ENCODE peak calls at places on chromosomes 4 and X, in eight cellular contexts. S, V, K, W, D, O, Y and C are unnamed samples.

GRCh38 chr4:24416293-24416692 is 168.1 kb downstream of the DHX15 start:
- DNase-seq in W (no peak), Y (no peak), K (no peak), O (no peak), V (no peak), S (no peak), D (no peak), C (no peak)

GRCh38 chrX:37745835-37746234 is 34.0 kb upstream of the CYBB start:
- DNase-seq in D (no peak), Y (no peak), V (no peak), W (no peak), O (no peak), K (no peak), S (no peak), C (no peak)

GRCh38 chr4:10320130-10320529 is 137.1 kb downstream of the ZNF518B start:
- DNase-seq in W (no peak), S (no peak), Y (no peak), D (no peak), K (no peak), V (no peak), O (no peak), C (no peak)

GRCh38 chr4:23903859-23904438 is 14.1 kb upstream of the PPARGC1A start:
- DNase-seq in K (no peak), S (no peak), W (no peak), O (no peak), V (no peak), D (no peak), Y (no peak), C (no peak)

GRCh38 chr4:123064390-123064789 is 142.0 kb upstream of the NUDT6 start:
- DNase-seq in W (no peak), S (no peak), Y (no peak), O (no peak), K (no peak), D (no peak), V (no peak), C (peak)

GRCh38 chr4:106996490-106996889 is 39.6 kb downstream of the DKK2 start:
- DNase-seq in W (no peak), K (no peak), D (no peak), Y (no peak), V (no peak), O (no peak), S (no peak), C (no peak)

GRCh38 chr4:172287112-172287511 is 473.9 kb downstream of the GALNTL6 start:
- DNase-seq in V (no peak), D (peak), O (no peak), Y (no peak), K (no peak), S (no peak), W (no peak), C (no peak)

GRCh38 chrX:9465380-9466114 is 689 bp downstream of the TBL1X start:
- DNase-seq in S (peak), O (no peak), V (peak), W (no peak), K (no peak), Y (peak), D (peak), C (no peak)

GRCh38 chrX:83019258-83019657 is 488.8 kb upstream of the POU3F4 start:
- DNase-seq in V (no peak), Y (no peak), S (no peak), W (no peak), K (no peak), O (no peak), D (no peak), C (no peak)

GRCh38 chr4:70938087-70938486 is 35.9 kb downstream of the MOB1B start:
- DNase-seq in O (no peak), D (no peak), V (no peak), K (no peak), S (no peak), W (no peak), Y (no peak), C (no peak)

GRCh38 chrX:38018734-38019410 is 12.5 kb downstream of the SYTL5 start:
- DNase-seq in S (no peak), O (no peak), V (no peak), K (no peak), D (no peak), Y (no peak), W (no peak), C (no peak)

GRCh38 chrX:13194291-13195103 is 125.4 kb downstream of the ATXN3L start:
- DNase-seq in D (no peak), Y (no peak), K (no peak), V (no peak), O (peak), W (no peak), S (peak), C (peak)

GRCh38 chr4:183284229-183284628 is 35.8 kb downstream of the CLDN22 start:
- DNase-seq in O (no peak), K (no peak), W (no peak), D (no peak), S (no peak), Y (no peak), V (no peak), C (no peak)

GRCh38 chrX:16783452-16783851 is 2.8 kb upstream of the TXLNG start:
- DNase-seq in Y (no peak), D (no peak), S (no peak), W (no peak), V (no peak), K (no peak), O (no peak), C (no peak)

GRCh38 chrX:115018944-115019343 is 1.5 kb upstream of the IL13RA2 start:
- DNase-seq in D (no peak), W (no peak), S (no peak), V (no peak), K (no peak), Y (no peak), O (peak), C (peak)

GRCh38 chr4:88613417-88613875 is 21.2 kb downstream of the HERC3 start:
- DNase-seq in W (no peak), S (peak), Y (peak), V (peak), K (peak), D (no peak), O (no peak), C (no peak)

GRCh38 chr4:11634283-11634682 is 205.6 kb upstream of the HS3ST1 start:
- DNase-seq in S (no peak), O (no peak), K (no peak), D (no peak), Y (no peak), V (no peak), W (no peak), C (no peak)

GRCh38 chr4:169682360-169683047 is 62.1 kb downstream of the CLCN3 start:
- DNase-seq in V (no peak), K (no peak), S (no peak), Y (no peak), O (peak), D (no peak), W (no peak), C (peak)

GRCh38 chr4:81913427-81913878 is 441.7 kb upstream of the RASGEF1B start:
- DNase-seq in D (peak), S (peak), V (peak), K (peak), Y (peak), W (no peak), O (peak), C (peak)

GRCh38 chrX:133586443-133586842 is 171.2 kb upstream of the GPC4 start:
- DNase-seq in W (no peak), V (peak), K (no peak), O (no peak), Y (no peak), S (no peak), D (no peak), C (peak)

GRCh38 chr4:1794809-1795303 is 1.8 kb downstream of the FGFR3 start:
- DNase-seq in Y (no peak), O (no peak), S (no peak), V (no peak), W (no peak), K (peak), D (peak), C (no peak)

GRCh38 chr4:84994280-84994679 is 27.8 kb upstream of the WDFY3 start:
- DNase-seq in D (peak), V (peak), W (no peak), Y (no peak), K (no peak), S (no peak), O (peak), C (peak)

GRCh38 chr4:16794816-16795445 is 103.5 kb downstream of the LDB2 start:
- DNase-seq in W (peak), S (peak), Y (no peak), O (peak), D (peak), K (peak), V (peak), C (peak)

GRCh38 chr4:119517361-119518229 is 111.0 kb downstream of the PDE5A start:
- DNase-seq in O (peak), V (no peak), D (no peak), Y (no peak), W (no peak), S (no peak), K (no peak), C (peak)

GRCh38 chrX:144335402-144335801 is 451.5 kb downstream of the UBE2NL start:
- DNase-seq in W (no peak), K (peak), S (no peak), Y (no peak), V (no peak), D (peak), O (no peak), C (no peak)

GRCh38 chr4:182354867-182355266 is 111.7 kb downstream of the TENM3 start:
- DNase-seq in D (no peak), V (no peak), O (peak), Y (no peak), S (no peak), K (no peak), W (peak), C (peak)

GRCh38 chr4:10529891-10530786 is 72.9 kb upstream of the ZNF518B start:
- DNase-seq in D (no peak), V (no peak), O (peak), Y (no peak), K (no peak), S (no peak), W (no peak), C (no peak)

GRCh38 chr4:10457255-10457801 is at the start of gene ZNF518B:
- DNase-seq in O (peak), W (no peak), V (peak), S (peak), Y (peak), K (peak), D (peak), C (peak)

GRCh38 chrX:2608638-2609430 is 82.3 kb upstream of the CD99 start:
- DNase-seq in S (peak), O (peak), Y (peak), D (peak), W (peak), K (peak), V (peak), C (peak)

GRCh38 chr4:95084584-95084983 is 326.8 kb downstream of the BMPR1B start:
- DNase-seq in S (no peak), K (no peak), Y (no peak), D (no peak), V (no peak), O (no peak), W (no peak), C (no peak)

GRCh38 chrX:129360175-129360574 is 163.1 kb downstream of the SMARCA1 start:
- DNase-seq in K (peak), V (peak), W (no peak), S (peak), O (peak), D (peak), Y (peak), C (peak)

DNA sequence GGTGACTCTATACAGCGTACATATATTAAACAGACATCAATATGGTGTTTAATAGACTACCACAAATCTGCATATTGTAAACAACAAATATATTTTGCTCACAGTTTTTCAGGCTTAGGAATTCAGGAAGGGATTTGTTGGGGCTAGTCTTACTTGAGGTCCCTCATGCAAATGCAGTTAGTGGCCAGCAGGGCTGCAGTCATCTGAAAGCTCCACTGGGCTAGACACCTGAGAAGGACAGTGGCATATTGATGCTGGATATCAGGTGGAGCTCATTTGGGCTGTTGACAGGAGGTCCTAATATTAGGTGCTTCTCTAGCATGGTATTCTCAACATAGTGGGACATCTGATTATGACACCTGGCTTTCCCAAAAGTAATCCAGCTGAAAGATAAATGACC is 493.8 kb upstream of the PABPC4L start:
- DNase-seq in V (peak), S (no peak), D (no peak), W (no peak), O (no peak), Y (no peak), K (no peak), C (no peak)
- TF ChIP-seq CTCF in V (peak), S (no peak), D (peak), W (no peak), O (no peak), Y (no peak), K (no peak), C (no peak)

GRCh38 chr4:99649778-99650177 is 7.8 kb downstream of the C4orf54 start:
- DNase-seq in Y (no peak), K (no peak), D (no peak), V (no peak), W (no peak), S (no peak), O (no peak), C (no peak)

GRCh38 chr4:99645638-99646037 is 12.0 kb downstream of the C4orf54 start:
- DNase-seq in S (no peak), W (no peak), O (peak), K (no peak), Y (no peak), V (no peak), D (no peak), C (no peak)

GRCh38 chr4:99651370-99651769 is 6.3 kb downstream of the C4orf54 start:
- DNase-seq in W (no peak), V (no peak), O (no peak), Y (no peak), K (no peak), S (no peak), D (no peak), C (no peak)

GRCh38 chr4:99649208-99649607 is 8.4 kb downstream of the C4orf54 start:
- DNase-seq in O (no peak), D (no peak), K (no peak), S (no peak), W (no peak), V (no peak), Y (no peak), C (no peak)

DNA sequence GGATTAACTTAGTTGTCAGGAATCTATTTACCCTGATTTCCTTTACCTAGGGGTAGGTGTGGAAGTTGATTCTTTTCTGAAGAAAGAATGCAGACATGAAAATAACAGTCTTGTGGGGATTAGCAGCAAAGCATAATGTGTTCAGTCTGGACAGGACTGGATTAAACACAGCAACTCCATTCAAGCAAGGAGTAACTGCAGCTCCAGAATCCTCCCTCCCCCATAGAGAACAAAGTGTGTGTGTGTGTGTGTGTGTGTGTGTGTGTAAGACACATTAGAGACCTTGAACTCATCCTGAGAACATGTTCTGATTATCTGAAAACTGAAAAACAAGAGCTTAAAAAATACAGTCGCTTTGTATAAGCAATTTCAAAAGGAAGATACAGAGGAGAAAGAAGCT is 9.3 kb downstream of the C4orf54 start:
- DNase-seq in S (no peak), Y (no peak), W (no peak), K (no peak), V (no peak), D (peak), O (no peak), C (no peak)
- H3K4me3 ChIP-seq in S (no peak), Y (no peak), W (no peak), K (no peak), V (no peak), D (no peak), O (no peak), C (no peak)

DNA sequence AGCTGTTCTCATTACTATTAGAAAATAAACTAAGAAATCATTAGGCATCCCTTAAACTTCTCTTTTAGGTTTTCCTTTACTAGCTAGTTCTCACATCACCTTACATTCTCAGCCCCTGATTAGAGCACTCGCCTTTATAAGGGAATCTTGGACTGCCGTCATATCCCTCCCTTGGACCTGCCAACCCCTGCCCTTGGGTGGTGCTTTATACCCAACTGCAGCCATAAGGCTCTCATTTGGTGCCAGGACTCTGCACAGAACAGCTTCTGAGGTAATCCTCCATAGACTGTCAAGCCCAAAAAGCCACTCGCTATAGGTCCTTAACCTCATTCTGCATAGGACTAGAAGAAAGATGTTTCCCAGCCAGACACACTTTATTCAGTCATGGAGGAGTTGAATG is 67.5 kb downstream of the NHSL2 start:
- DNase-seq in W (no peak), O (no peak), Y (no peak), V (no peak), D (no peak), S (no peak), K (no peak), C (no peak)
- TF ChIP-seq CTCF in W (no peak), O (no peak), Y (no peak), V (no peak), D (no peak), S (no peak), K (no peak), C (no peak)

GRCh38 chr4:6658635-6659075 is 18.2 kb downstream of the MRFAP1 start:
- DNase-seq in W (no peak), K (no peak), D (peak), O (peak), V (peak), Y (peak), S (no peak), C (peak)
- H3K4me3 ChIP-seq in W (peak), K (no peak), D (no peak), O (peak), V (peak), Y (peak), S (no peak), C (peak)

DNA sequence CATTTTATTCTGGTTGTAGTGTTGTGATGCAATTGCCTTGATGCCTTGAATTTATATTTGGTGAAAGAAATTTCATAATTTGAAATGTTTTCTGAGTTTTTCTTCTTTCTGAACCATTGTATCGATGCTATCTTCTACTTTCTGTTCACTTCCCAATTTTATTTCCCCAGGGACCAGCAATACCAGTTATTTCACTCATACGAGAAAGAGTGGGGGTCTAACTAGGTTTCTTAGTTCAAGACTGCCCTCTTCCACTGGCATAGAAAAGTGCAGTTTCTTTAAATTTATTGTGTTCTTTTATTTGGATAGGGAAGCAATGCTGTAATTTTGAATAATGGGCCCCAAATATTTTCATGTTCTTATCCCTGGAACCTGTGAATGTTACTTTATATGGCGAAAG is 544.0 kb upstream of the ADGRL3 start:
- DNase-seq in O (peak), D (no peak), S (no peak), V (peak), Y (no peak), W (no peak), K (no peak), C (peak)
- TF ChIP-seq CTCF in O (peak), D (peak), S (no peak), V (peak), Y (no peak), W (peak), K (no peak), C (no peak)

DNA sequence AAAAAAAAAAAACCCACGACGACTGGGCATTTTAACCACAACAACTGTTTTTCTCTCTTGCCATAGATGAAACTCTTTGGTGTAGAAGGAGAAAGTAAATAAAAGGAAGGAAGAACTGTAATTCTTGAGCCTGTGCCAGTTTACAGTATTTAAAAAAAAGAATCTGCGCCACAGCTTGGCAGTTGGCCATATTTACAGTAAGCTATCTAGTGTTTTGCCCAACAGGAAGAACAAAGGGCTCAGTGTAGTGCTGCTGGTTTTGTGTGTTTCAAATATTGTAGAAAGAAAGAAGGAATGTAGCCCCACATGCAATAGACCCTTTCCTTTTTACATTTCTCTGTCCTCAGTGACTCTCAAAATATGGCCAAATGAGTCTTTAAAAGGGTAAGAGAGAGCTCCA is 66.1 kb downstream of the NR3C2 start:
- DNase-seq in O (peak), K (no peak), S (no peak), D (no peak), V (no peak), W (no peak), Y (peak), C (peak)
- H3K4me3 ChIP-seq in O (peak), K (no peak), S (no peak), D (no peak), V (no peak), W (no peak), Y (peak), C (no peak)